ENCODE peak calls at places on chromosomes 6 and 20, in nine cellular contexts. E is CD4-positive, alpha-beta memory T cell; C is cardiac muscle cell; U is GM23248; D is CD8-positive, alpha-beta T cell; X is mesenchymal stem cell; W is uterus; I is OCI-LY7; L is aorta. J is an unnamed sample. For H3K36me3, the result is how much of the 10 kb centered on the place peaks cover.

GRCh38 chr6:12138377-12138776 is 126.3 kb downstream of the HIVEP1 start:
- DNase-seq in D (peak), U (no peak), X (peak), I (no peak), W (no peak), C (no peak), L (no peak), E (peak), J (peak)

GRCh38 chr6:126112171-126112632 is 125.9 kb downstream of the TRMT11 start:
- DNase-seq in U (no peak), D (no peak), X (peak), I (no peak), W (no peak), L (no peak), E (no peak), C (peak), J (no peak)

GRCh38 chr6:50264995-50265571 is 215.4 kb upstream of the DEFB112 start:
- DNase-seq in X (no peak), E (no peak), D (no peak), W (no peak), U (peak), L (no peak), C (no peak), I (no peak), J (no peak)

GRCh38 chr6:38714239-38715015 is 684 bp upstream of the DNAH8 start:
- DNase-seq in X (no peak), U (no peak), D (no peak), I (no peak), C (no peak), W (no peak), E (no peak), L (no peak), J (no peak)

GRCh38 chr6:27517928-27518787 is 45.3 kb upstream of the ZNF184 start:
- DNase-seq in W (no peak), C (no peak), I (no peak), D (no peak), X (no peak), L (no peak), U (peak), E (no peak), J (no peak)

GRCh38 chr6:63465750-63466149 is 106.5 kb upstream of the LOC128125822 start:
- DNase-seq in E (no peak), I (no peak), X (no peak), C (no peak), U (no peak), L (no peak), W (no peak), D (no peak), J (no peak)

GRCh38 chr6:109186012-109186411 is 90.7 kb downstream of the CEP57L1 start:
- DNase-seq in C (no peak), U (no peak), W (no peak), X (no peak), E (no peak), I (no peak), D (no peak), L (no peak), J (no peak)

GRCh38 chr20:688809-689208 is 13.2 kb upstream of the SCRT2 start:
- DNase-seq in U (peak), D (no peak), X (no peak), I (no peak), W (no peak), L (no peak), E (no peak), C (no peak), J (no peak)

GRCh38 chr6:167398214-167399050 is 73.5 kb downstream of the TTLL2 start:
- DNase-seq in L (no peak), I (no peak), D (no peak), U (no peak), E (no peak), C (no peak), W (no peak), X (no peak), J (no peak)

GRCh38 chr6:71419954-71420692 is 131.5 kb downstream of the OGFRL1 start:
- DNase-seq in E (no peak), I (no peak), W (peak), C (peak), X (peak), L (peak), U (peak), D (no peak), J (no peak)

GRCh38 chr6:78487401-78487800 is 379.9 kb upstream of the IRAK1BP1 start:
- DNase-seq in C (no peak), L (no peak), W (no peak), I (no peak), D (no peak), X (no peak), U (peak), E (no peak), J (no peak)

GRCh38 chr6:33172307-33173227 is 19.7 kb downstream of the COL11A2 start:
- DNase-seq in C (peak), D (no peak), I (peak), U (peak), W (no peak), X (peak), L (peak), E (no peak), J (no peak)

GRCh38 chr6:3823671-3824070 is 25.5 kb upstream of the FAM50B start:
- DNase-seq in C (no peak), I (no peak), W (no peak), D (no peak), E (no peak), X (no peak), L (no peak), U (no peak), J (no peak)

GRCh38 chr6:88165087-88165876 is 865 bp downstream of the CNR1 start:
- DNase-seq in X (no peak), U (peak), E (no peak), W (no peak), C (no peak), I (no peak), L (no peak), D (no peak), J (no peak)

GRCh38 chr6:487956-488355 is 96.4 kb downstream of the IRF4 start:
- DNase-seq in D (no peak), L (no peak), C (no peak), I (no peak), U (no peak), E (no peak), X (no peak), W (no peak), J (no peak)

GRCh38 chr6:101208152-101208551 is 185.4 kb upstream of the GRIK2 start:
- DNase-seq in X (peak), L (no peak), E (no peak), C (no peak), W (no peak), U (no peak), I (no peak), D (no peak), J (no peak)

GRCh38 chr20:10565191-10565921 is 108.4 kb downstream of the JAG1 start:
- DNase-seq in D (no peak), L (no peak), X (peak), I (no peak), W (no peak), E (no peak), U (peak), C (peak), J (no peak)

GRCh38 chr6:37353761-37354525 is at the start of gene RNF8:
- DNase-seq in U (peak), C (peak), D (peak), L (peak), E (peak), W (peak), I (peak), X (peak), J (peak)

GRCh38 chr6:110331816-110332215 is 26.3 kb downstream of the METTL24 start:
- DNase-seq in W (peak), I (no peak), C (peak), D (no peak), X (peak), E (no peak), U (peak), L (no peak), J (no peak)

GRCh38 chr20:60039526-60039925 is 81.3 kb downstream of the CDH26 start:
- DNase-seq in W (no peak), L (no peak), I (no peak), E (no peak), U (no peak), C (no peak), X (no peak), D (no peak), J (no peak)

GRCh38 chr6:158626360-158627167 is 18.0 kb downstream of the DYNLT1 start:
- DNase-seq in X (no peak), L (no peak), C (no peak), E (no peak), I (no peak), W (no peak), U (no peak), D (no peak), J (no peak)

GRCh38 chr6:111737065-111737521 is 131.4 kb upstream of the TRAF3IP2 start:
- DNase-seq in L (no peak), X (peak), U (peak), D (no peak), I (no peak), E (no peak), C (peak), W (no peak), J (no peak)

GRCh38 chr6:121503633-121504032 is 68.2 kb downstream of the GJA1 start:
- DNase-seq in C (peak), D (no peak), L (no peak), X (peak), W (no peak), E (no peak), U (peak), I (no peak), J (no peak)

GRCh38 chr6:24667378-24667803 is 514 bp downstream of the ACOT13 start:
- DNase-seq in D (no peak), E (no peak), I (peak), C (peak), W (no peak), X (no peak), U (peak), L (no peak), J (no peak)

GRCh38 chr6:67175091-67175490 is 1460.0 kb upstream of the ADGRB3 start:
- DNase-seq in U (no peak), L (no peak), W (no peak), X (no peak), C (no peak), E (no peak), D (no peak), I (no peak), J (no peak)

GRCh38 chr6:83474309-83474708 is 38.0 kb upstream of the PRSS35 start:
- DNase-seq in E (no peak), L (no peak), I (no peak), X (peak), W (no peak), U (no peak), C (peak), D (no peak), J (no peak)

DNA sequence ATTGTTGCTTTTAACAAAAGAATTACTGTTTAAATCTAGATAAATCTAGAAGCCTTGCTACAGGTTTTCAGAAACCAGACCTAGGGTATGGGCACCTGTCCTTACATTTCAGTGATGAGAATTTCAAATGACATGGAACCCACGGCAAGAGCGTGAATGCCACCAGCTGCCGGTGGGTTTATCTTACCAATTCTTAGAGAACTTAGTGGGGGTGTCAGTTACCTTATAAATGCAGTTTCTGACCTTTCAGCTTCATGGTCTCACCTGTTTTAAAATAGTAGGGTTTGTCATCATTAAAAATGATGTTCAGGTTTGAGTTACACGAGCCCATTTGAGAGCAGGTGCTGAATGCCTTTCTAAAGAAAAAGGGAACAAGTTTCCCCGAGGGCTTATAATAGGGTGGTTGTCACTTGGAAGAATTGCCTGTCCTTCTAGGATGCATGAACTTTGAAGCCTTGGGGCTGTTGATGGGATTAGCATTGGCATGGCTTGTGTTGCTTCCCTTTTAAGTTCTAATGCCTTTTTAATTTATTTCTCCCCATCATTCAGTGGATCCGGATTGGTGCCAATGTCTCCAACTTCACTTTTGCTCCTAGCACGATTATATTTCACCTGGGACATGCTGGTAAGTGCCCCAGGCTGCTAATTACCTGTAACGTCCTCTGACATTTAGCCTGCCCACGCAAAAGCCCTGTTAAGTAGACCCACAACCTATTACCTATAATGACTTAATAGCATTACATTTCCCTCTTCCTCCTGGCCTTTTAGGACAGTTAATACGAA is 28.0 kb downstream of the GHRH start:
- DNase-seq in U (no peak), I (no peak), C (no peak), X (no peak), D (no peak), W (no peak), E (no peak), L (no peak), J (no peak)
- H3K36me3 ChIP-seq in U (half or more), I (half or more), C (half or more), X (half or more), D (half or more), W (under half), E (half or more), L (under half), J (half or more)

DNA sequence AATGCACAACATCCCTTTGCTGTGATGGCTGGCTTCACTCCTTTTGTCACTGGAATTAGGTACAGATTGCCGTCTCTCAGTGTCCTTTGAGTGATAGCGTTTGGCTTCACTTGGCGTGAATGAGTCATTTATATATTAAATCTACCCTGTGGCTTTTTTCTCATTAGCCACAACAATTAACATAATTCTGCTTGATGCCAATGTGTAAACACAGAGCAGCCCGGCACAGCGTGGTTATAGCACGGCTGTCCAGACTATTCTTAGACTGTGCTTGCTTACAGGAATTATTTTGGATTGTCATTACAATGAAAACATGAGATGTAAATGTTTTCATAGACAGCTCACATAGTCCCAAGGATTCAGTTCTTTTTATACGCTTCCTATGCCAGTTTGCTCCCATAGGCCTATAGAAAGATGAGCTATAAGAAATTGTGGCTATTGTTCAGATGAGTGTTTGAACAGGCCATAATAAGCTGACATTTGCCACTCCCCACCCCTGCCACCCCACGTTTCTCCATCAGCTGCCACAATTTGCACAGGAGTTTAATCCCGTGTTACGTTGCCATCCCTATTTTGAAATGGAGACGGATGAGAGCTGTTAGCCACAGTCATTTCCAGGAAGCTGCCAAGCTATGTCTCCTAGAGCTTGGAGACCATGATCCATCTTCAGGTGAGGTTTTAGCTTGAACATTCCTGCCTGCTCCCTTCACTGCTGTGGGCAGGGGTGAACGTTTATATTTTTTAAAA is 65.9 kb downstream of the PPP1R14C start:
- DNase-seq in U (peak), L (no peak), D (no peak), W (no peak), C (no peak), X (peak), E (no peak), I (no peak), J (no peak)
- H3K4me3 ChIP-seq in U (no peak), L (no peak), D (no peak), W (no peak), C (no peak), X (no peak), E (no peak), I (no peak), J (no peak)

GRCh38 chr20:33373735-33374605 is 27.3 kb downstream of the CDK5RAP1 start:
- DNase-seq in C (peak), I (no peak), U (peak), W (no peak), E (no peak), X (peak), D (no peak), L (no peak), J (no peak)
- H3K27ac ChIP-seq in C (no peak), I (no peak), U (peak), W (no peak), E (no peak), X (no peak), D (no peak), L (no peak), J (no peak)

GRCh38 chr6:43524483-43524961 is 7.6 kb downstream of the POLR1C start:
- DNase-seq in X (no peak), W (no peak), L (no peak), I (no peak), U (no peak), D (no peak), C (no peak), E (no peak), J (no peak)

GRCh38 chr6:43523282-43523681 is 6.4 kb downstream of the POLR1C start:
- DNase-seq in I (no peak), W (no peak), L (no peak), E (no peak), U (no peak), X (no peak), D (no peak), C (no peak), J (no peak)

GRCh38 chr6:43521836-43522235 is 4.9 kb downstream of the POLR1C start:
- DNase-seq in U (no peak), X (no peak), D (no peak), W (no peak), I (no peak), E (no peak), C (no peak), L (no peak), J (no peak)

GRCh38 chr6:43520097-43520496 is 3.2 kb downstream of the POLR1C start:
- DNase-seq in E (no peak), I (no peak), X (no peak), U (no peak), D (no peak), W (no peak), C (no peak), L (no peak), J (no peak)

DNA sequence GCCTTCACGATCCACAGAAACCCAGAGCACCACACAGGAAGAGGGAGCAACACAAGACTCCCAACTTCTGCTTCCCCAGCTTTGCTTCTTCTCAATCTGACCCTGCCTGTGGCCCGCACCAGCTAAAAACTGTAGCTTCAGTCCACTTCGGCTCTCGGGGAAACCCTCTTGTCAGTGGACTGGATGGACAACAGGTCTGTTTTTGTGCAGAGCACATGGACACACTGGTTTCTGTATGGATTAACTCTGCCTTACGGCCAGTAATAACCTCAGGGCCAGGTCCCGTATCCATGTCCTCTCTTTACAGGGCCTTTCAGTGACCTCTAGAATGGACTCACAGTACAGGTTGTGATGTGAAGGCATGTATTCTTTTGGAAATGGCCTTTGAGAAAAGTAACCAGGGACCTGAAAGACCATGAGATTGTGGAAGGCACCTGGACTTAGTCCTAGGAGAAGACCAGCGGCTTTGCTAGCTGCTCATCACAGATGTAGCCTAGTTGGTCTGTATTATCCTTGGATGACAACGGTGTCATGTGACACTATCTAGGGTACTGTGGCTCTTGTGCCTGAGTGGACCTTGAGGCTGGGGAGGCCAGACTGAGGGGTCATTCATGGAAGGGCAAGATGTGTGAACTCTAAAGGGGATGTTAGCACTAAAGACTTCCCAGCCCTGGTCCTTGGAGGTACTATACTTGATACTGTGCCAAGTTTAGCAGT is 5.8 kb downstream of the POLR1C start:
- DNase-seq in I (no peak), D (no peak), W (no peak), E (no peak), U (no peak), C (no peak), X (no peak), L (no peak), J (no peak)
- H3K36me3 ChIP-seq in I (half or more), D (half or more), W (under half), E (half or more), U (half or more), C (half or more), X (half or more), L (under half), J (half or more)

GRCh38 chr20:36482044-36482473 is 59.3 kb upstream of the MYL9 start:
- DNase-seq in I (no peak), C (no peak), X (no peak), E (no peak), D (no peak), W (no peak), L (no peak), U (no peak), J (no peak)

GRCh38 chr20:36485286-36485685 is 56.0 kb upstream of the MYL9 start:
- DNase-seq in X (no peak), E (no peak), I (no peak), D (no peak), C (no peak), U (no peak), L (no peak), W (no peak), J (no peak)

GRCh38 chr20:36483205-36483918 is 58.0 kb upstream of the MYL9 start:
- DNase-seq in C (no peak), D (no peak), U (no peak), E (no peak), I (no peak), X (no peak), L (no peak), W (no peak), J (no peak)

GRCh38 chr20:36481380-36482043 is 59.8 kb upstream of the MYL9 start:
- DNase-seq in D (no peak), U (peak), C (no peak), X (no peak), L (no peak), E (no peak), I (no peak), W (no peak), J (no peak)

DNA sequence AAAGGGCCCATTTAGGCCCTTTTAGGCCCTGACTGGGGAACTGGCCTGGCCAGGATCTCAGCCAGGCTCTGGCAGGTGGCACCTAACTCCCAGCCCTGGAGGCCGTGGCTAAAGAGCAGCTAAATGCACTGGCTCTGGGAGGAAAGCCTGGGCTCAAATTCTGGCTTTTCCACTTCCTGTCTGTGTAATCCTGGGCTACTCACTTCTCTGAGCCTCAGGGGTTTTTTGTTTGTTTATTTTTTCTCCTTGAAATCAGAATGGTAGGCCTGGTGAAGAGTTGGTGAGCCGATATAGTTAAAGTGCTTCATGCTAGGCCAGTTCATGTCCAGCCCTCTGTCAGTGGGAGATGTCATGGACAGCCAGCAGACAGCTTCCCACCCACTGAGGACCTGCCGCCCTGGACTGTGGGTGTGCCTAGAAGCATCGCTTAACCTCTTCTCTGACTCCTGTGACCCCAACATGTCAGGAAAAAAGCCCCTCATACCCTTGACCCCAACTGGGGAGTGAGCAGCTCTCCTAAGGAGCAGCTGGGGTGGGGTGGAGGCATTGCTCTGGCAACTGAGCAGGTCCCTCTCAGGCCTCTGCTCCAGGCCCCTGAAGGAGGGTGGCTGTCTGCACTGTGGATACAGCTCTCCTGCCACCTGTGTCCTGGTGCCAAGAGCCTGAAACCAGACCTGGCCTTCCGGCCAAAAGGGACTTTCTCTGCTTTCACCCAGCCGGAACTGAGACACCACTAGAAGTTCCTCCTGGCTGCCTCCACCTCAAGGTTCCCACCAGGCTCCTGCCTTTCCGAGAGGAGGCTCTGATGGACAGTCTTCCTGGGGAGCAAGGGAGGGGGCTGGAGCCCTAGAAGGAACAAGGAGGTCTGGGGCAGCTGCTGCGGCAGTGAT is 57.2 kb upstream of the MYL9 start:
- DNase-seq in W (no peak), U (peak), E (no peak), I (no peak), D (no peak), X (peak), L (no peak), C (no peak), J (no peak)
- H3K4me3 ChIP-seq in W (no peak), U (no peak), E (no peak), I (no peak), D (no peak), X (no peak), L (no peak), C (no peak), J (no peak)